ENCODE peak calls at places on chromosome 4, in seven cellular contexts. K is cardiac muscle cell; X is AG04450; Z is suprapubic skin; P is CD4-positive, CD25-positive, alpha-beta regulatory T cell; H is GM23248; O is heart left ventricle. E is an unnamed sample.

GRCh38 chr4:163920426-163920825 is 425.9 kb downstream of the TMA16 start:
- DNase-seq in K (no peak), X (no peak), Z (no peak), P (no peak), H (no peak), O (no peak), E (no peak)

GRCh38 chr4:31237242-31237641 is 517.1 kb downstream of the PCDH7 start:
- DNase-seq in K (no peak), X (no peak), Z (no peak), P (no peak), H (no peak), O (no peak), E (no peak)

GRCh38 chr4:108492816-108493595 is 127.4 kb upstream of the RPL34 start:
- DNase-seq in K (peak; percentile 13), X (no peak), Z (no peak), P (peak; percentile 6), H (peak; percentile 23), O (no peak), E (no peak)

GRCh38 chr4:78687818-78688217 is 88.3 kb upstream of the BMP2K start:
- DNase-seq in K (peak; percentile 62), X (no peak), Z (no peak), P (no peak), H (no peak), O (no peak), E (no peak)

GRCh38 chr4:92270908-92271307 is 32.9 kb upstream of the GRID2 start:
- DNase-seq in K (peak; percentile 10), X (no peak), Z (no peak), P (no peak), H (peak; percentile 0), O (no peak), E (no peak)

GRCh38 chr4:177519481-177520270 is 77.4 kb upstream of the AGA start:
- DNase-seq in K (no peak), X (no peak), Z (no peak), P (no peak), H (peak; percentile 5), O (no peak), E (no peak)

GRCh38 chr4:174460684-174461083 is 61.6 kb downstream of the HPGD start:
- DNase-seq in K (no peak), X (no peak), Z (no peak), P (no peak), H (no peak), O (no peak), E (no peak)

GRCh38 chr4:6539009-6539764 is 35.8 kb upstream of the MAN2B2 start:
- DNase-seq in K (no peak), X (no peak), Z (no peak), P (no peak), H (no peak), O (no peak), E (no peak)

GRCh38 chr4:76214269-76214628 is 625 bp upstream of the SCARB2 start:
- DNase-seq in K (no peak), X (no peak), Z (no peak), P (no peak), H (no peak), O (no peak), E (no peak)

GRCh38 chr4:40842318-40842717 is 92.6 kb downstream of the NSUN7 start:
- DNase-seq in K (no peak), X (no peak), Z (no peak), P (no peak), H (no peak), O (no peak), E (peak; percentile 36)

GRCh38 chr4:168071304-168071703 is 21.0 kb upstream of the ANXA10 start:
- DNase-seq in K (no peak), X (no peak), Z (no peak), P (no peak), H (peak; percentile 4), O (no peak), E (no peak)

GRCh38 chr4:45120163-45120562 is 393.8 kb upstream of the GNPDA2 start:
- DNase-seq in K (peak; percentile 64), X (no peak), Z (no peak), P (no peak), H (no peak), O (no peak), E (no peak)

GRCh38 chr4:126264839-126265238 is 950.1 kb downstream of the FAT4 start:
- DNase-seq in K (no peak), X (no peak), Z (no peak), P (no peak), H (peak; percentile 81), O (no peak), E (no peak)

GRCh38 chr4:185259719-185260118 is 50.3 kb downstream of the SNX25 start:
- DNase-seq in K (no peak), X (no peak), Z (no peak), P (no peak), H (no peak), O (no peak), E (no peak)

GRCh38 chr4:168868044-168868855 is 141.8 kb downstream of the CBR4 start:
- DNase-seq in K (no peak), X (peak; percentile 80), Z (no peak), P (no peak), H (peak; percentile 86), O (no peak), E (no peak)

GRCh38 chr4:182351485-182351884 is 108.3 kb downstream of the TENM3 start:
- DNase-seq in K (no peak), X (no peak), Z (no peak), P (no peak), H (no peak), O (no peak), E (no peak)

GRCh38 chr4:107359208-107359607 is 323.1 kb upstream of the DKK2 start:
- DNase-seq in K (no peak), X (no peak), Z (no peak), P (no peak), H (no peak), O (no peak), E (no peak)

GRCh38 chr4:69823481-69824186 is 36.3 kb downstream of the SULT1E1 start:
- DNase-seq in K (no peak), X (no peak), Z (no peak), P (peak; percentile 53), H (peak; percentile 63), O (peak; percentile 41), E (no peak)

GRCh38 chr4:28730304-28730703 is 1869.7 kb downstream of the STIM2 start:
- DNase-seq in K (no peak), X (no peak), Z (no peak), P (no peak), H (no peak), O (no peak), E (no peak)

GRCh38 chr4:166816901-166817300 is 417.4 kb downstream of the SPOCK3 start:
- DNase-seq in K (no peak), X (no peak), Z (no peak), P (no peak), H (no peak), O (no peak), E (no peak)

GRCh38 chr4:79598801-79599200 is 190.8 kb upstream of the GK2 start:
- DNase-seq in K (no peak), X (no peak), Z (no peak), P (no peak), H (no peak), O (no peak), E (no peak)

DNA sequence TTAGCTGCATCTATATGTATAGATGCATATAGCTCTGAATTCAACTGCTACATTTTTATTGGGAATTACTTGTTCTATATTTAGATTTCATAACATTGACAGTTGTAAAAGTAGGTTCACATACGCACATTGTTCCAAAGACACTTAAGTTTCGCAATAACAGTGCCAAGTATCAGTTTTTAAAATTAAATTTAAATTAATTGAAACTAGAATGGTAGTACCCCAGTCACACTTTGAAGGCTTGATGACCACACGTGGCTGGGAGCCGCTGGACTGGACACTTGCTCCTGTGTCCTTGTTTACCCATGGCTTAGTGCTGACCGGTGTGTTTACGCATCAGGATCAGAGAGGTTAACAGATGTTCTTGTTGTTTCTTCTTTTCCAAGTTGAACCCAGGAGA is 140.7 kb upstream of the PSAPL1 start:
- DNase-seq in K (no peak), X (no peak), Z (no peak), P (no peak), H (no peak), O (no peak), E (no peak)
- H3K9me3 ChIP-seq in K (no peaks in the 10 kb centered on the region), X (peaks cover 79% of the 10 kb centered on the region), Z (peaks cover 21% of the 10 kb centered on the region), P (peaks cover 28% of the 10 kb centered on the region), H (no peaks in the 10 kb centered on the region), O (peaks cover 57% of the 10 kb centered on the region), E (peaks cover 7% of the 10 kb centered on the region)

DNA sequence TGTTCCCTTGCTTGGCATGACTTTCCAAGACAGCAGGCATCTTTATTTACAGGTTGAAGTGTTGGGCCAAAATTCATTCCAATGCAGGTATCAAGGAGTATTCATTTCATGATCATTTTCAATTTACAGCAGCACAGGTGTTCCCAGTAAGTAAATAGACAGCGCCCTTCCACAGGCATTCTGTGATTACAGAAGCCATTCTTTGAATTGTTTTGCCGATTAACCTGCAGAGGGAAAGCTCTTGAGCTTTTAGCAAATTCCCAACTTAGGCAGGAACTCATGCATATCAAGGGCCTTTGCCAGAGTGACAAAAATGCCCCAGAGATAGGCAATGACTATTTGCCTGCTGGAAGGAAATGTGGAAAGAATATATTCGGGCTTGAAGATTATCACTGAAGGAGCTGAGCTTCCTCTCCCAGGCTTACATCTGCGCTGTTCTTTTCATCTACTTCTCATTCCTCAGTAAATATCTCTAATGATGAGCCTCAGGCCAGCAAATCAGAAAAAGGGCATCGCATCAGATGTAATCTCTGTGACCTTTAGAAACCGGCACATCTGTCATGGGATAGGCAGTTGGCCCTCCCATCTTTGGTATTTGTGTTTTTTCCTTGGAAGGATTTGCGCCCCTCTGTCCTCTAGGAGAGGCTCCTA is 6.7 kb downstream of the TXK start:
- DNase-seq in K (peak; percentile 26), X (no peak), Z (no peak), P (no peak), H (no peak), O (no peak), E (no peak)
- H3K4me3 ChIP-seq in K (no peak overlapping the region), X (no peak overlapping the region), Z (peak overlapping the region; percentile 37), P (peak overlapping the region; percentile 66), H (peak overlapping the region; percentile 30), O (no peak overlapping the region), E (no peak overlapping the region)

DNA sequence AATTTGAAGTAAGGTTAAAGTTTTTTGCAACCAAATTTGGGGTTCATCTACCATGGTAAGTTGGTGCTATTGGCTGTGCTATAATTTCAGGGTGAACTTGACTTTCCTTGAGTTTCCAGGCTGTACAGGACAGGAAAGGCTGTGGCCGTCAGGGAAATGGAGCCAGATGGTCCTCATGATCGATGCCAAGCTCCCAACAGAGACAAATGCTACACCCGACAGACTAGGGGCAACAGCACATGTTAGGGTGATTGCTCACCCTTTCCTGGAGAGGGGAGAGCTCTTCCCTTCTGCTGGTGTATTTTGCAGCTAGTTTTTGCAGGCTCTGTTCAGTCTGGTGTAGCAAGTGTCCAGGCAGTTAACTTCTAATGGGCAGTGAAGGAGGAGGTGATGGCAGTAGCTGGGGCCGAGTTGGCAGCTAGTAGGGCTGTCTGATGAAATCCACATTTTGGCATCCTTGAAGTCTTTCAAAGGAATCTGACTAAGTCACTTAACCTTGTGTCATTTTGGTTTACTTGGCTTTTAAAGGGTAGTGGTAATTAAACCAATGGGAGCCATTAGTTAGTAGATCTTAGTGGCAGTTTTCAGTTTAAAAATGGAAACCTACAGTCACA is 47.8 kb downstream of the GAB1 start:
- DNase-seq in K (no peak), X (no peak), Z (no peak), P (no peak), H (peak; percentile 85), O (no peak), E (peak; percentile 55)
- H3K27ac ChIP-seq in K (no peak overlapping the region), X (no peak overlapping the region), Z (no peak overlapping the region), P (no peak overlapping the region), H (no peak overlapping the region), O (peak overlapping the region; percentile 45), E (peak overlapping the region; percentile 39)

DNA sequence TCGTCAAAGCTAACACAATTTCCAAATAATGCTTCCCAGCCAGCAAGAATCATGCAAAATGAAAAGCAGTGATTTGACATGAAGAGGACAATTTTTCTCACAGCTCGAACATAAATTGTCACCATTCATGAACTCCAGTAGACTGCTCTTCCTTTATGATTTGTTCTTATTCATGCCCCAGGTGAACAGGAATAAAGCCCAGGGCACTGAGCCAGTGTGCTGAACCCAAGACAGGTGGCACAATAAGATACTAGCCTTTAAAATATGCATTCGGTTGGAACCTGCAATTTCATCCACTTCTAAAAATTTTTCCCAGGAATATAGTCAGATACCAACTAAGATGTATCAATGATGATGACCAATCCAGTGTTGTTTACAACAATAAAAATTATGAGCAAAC is 139.7 kb downstream of the PRSS12 start:
- DNase-seq in K (no peak), X (no peak), Z (no peak), P (no peak), H (no peak), O (no peak), E (no peak)
- H3K9me3 ChIP-seq in K (no peaks in the 10 kb centered on the region), X (no peaks in the 10 kb centered on the region), Z (no peaks in the 10 kb centered on the region), P (no peaks in the 10 kb centered on the region), H (no peaks in the 10 kb centered on the region), O (no peaks in the 10 kb centered on the region), E (no peaks in the 10 kb centered on the region)

E was measured in right cardiac atrium.